ENCODE peak calls at places on chromosomes 3 and 15, in seven cellular contexts. One of them, this sample, is unnamed.

GRCh38 chr3:174949523-174949922 is 90.4 kb downstream of the NAALADL2 start:
- DNase-seq in CD4-positive, alpha-beta memory T cell: no peak
- DNase-seq in aorta: no peak
- DNase-seq in A549: peak
- DNase-seq in NT2/D1: no peak
- DNase-seq in heart left ventricle: no peak
- DNase-seq in neural progenitor cell: no peak
- DNase-seq in this sample: peak

GRCh38 chr3:5220667-5221431 is 33.3 kb downstream of the EDEM1 start:
- DNase-seq in CD4-positive, alpha-beta memory T cell: no peak
- DNase-seq in aorta: no peak
- DNase-seq in A549: no peak
- DNase-seq in NT2/D1: no peak
- DNase-seq in heart left ventricle: no peak
- DNase-seq in neural progenitor cell: no peak
- DNase-seq in this sample: no peak

GRCh38 chr15:70495988-70496387 is 267.4 kb downstream of the UACA start:
- DNase-seq in CD4-positive, alpha-beta memory T cell: no peak
- DNase-seq in aorta: no peak
- DNase-seq in A549: no peak
- DNase-seq in NT2/D1: no peak
- DNase-seq in heart left ventricle: no peak
- DNase-seq in neural progenitor cell: no peak
- DNase-seq in this sample: no peak

GRCh38 chr3:53668872-53669271 is 174.5 kb downstream of the CACNA1D start:
- DNase-seq in CD4-positive, alpha-beta memory T cell: no peak
- DNase-seq in aorta: no peak
- DNase-seq in A549: no peak
- DNase-seq in NT2/D1: no peak
- DNase-seq in heart left ventricle: no peak
- DNase-seq in neural progenitor cell: peak
- DNase-seq in this sample: no peak

GRCh38 chr3:152968388-152969024 is 133.6 kb downstream of the P2RY1 start:
- DNase-seq in CD4-positive, alpha-beta memory T cell: no peak
- DNase-seq in aorta: no peak
- DNase-seq in A549: peak
- DNase-seq in NT2/D1: no peak
- DNase-seq in heart left ventricle: no peak
- DNase-seq in neural progenitor cell: no peak
- DNase-seq in this sample: no peak

GRCh38 chr3:151873433-151873832 is at the start of gene SUCNR1:
- DNase-seq in CD4-positive, alpha-beta memory T cell: no peak
- DNase-seq in aorta: no peak
- DNase-seq in A549: no peak
- DNase-seq in NT2/D1: no peak
- DNase-seq in heart left ventricle: no peak
- DNase-seq in neural progenitor cell: no peak
- DNase-seq in this sample: no peak

GRCh38 chr3:190155752-190156151 is 35.1 kb upstream of the P3H2 start:
- DNase-seq in CD4-positive, alpha-beta memory T cell: no peak
- DNase-seq in aorta: no peak
- DNase-seq in A549: no peak
- DNase-seq in NT2/D1: no peak
- DNase-seq in heart left ventricle: no peak
- DNase-seq in neural progenitor cell: no peak
- DNase-seq in this sample: no peak

GRCh38 chr3:117756580-117756979 is 1047.0 kb downstream of the TUSC7 start:
- DNase-seq in CD4-positive, alpha-beta memory T cell: no peak
- DNase-seq in aorta: no peak
- DNase-seq in A549: no peak
- DNase-seq in NT2/D1: no peak
- DNase-seq in heart left ventricle: no peak
- DNase-seq in neural progenitor cell: peak
- DNase-seq in this sample: no peak

GRCh38 chr3:196175717-196176116 is 35.5 kb downstream of the ZDHHC19 start:
- DNase-seq in CD4-positive, alpha-beta memory T cell: no peak
- DNase-seq in aorta: peak
- DNase-seq in A549: no peak
- DNase-seq in NT2/D1: no peak
- DNase-seq in heart left ventricle: no peak
- DNase-seq in neural progenitor cell: no peak
- DNase-seq in this sample: no peak

GRCh38 chr15:73750441-73750840 is 2.7 kb downstream of the INSYN1 start:
- DNase-seq in CD4-positive, alpha-beta memory T cell: no peak
- DNase-seq in aorta: no peak
- DNase-seq in A549: no peak
- DNase-seq in NT2/D1: no peak
- DNase-seq in heart left ventricle: no peak
- DNase-seq in neural progenitor cell: no peak
- DNase-seq in this sample: no peak

GRCh38 chr3:123148772-123149171 is 53.0 kb upstream of the SEC22A start:
- DNase-seq in CD4-positive, alpha-beta memory T cell: no peak
- DNase-seq in aorta: no peak
- DNase-seq in A549: no peak
- DNase-seq in NT2/D1: no peak
- DNase-seq in heart left ventricle: no peak
- DNase-seq in neural progenitor cell: no peak
- DNase-seq in this sample: no peak

GRCh38 chr3:13544293-13544831 is 4.6 kb upstream of the FBLN2 start:
- DNase-seq in CD4-positive, alpha-beta memory T cell: peak
- DNase-seq in aorta: no peak
- DNase-seq in A549: peak
- DNase-seq in NT2/D1: no peak
- DNase-seq in heart left ventricle: no peak
- DNase-seq in neural progenitor cell: no peak
- DNase-seq in this sample: peak

GRCh38 chr3:72312339-72312738 is 527.4 kb upstream of the PROK2 start:
- DNase-seq in CD4-positive, alpha-beta memory T cell: no peak
- DNase-seq in aorta: no peak
- DNase-seq in A549: no peak
- DNase-seq in NT2/D1: no peak
- DNase-seq in heart left ventricle: no peak
- DNase-seq in neural progenitor cell: no peak
- DNase-seq in this sample: no peak

GRCh38 chr15:31517711-31518110 is 191.1 kb downstream of the KLF13 start:
- DNase-seq in CD4-positive, alpha-beta memory T cell: no peak
- DNase-seq in aorta: no peak
- DNase-seq in A549: no peak
- DNase-seq in NT2/D1: no peak
- DNase-seq in heart left ventricle: no peak
- DNase-seq in neural progenitor cell: no peak
- DNase-seq in this sample: no peak

GRCh38 chr3:166223120-166223519 is 385.9 kb upstream of the BCHE start:
- DNase-seq in CD4-positive, alpha-beta memory T cell: no peak
- DNase-seq in aorta: no peak
- DNase-seq in A549: no peak
- DNase-seq in NT2/D1: no peak
- DNase-seq in heart left ventricle: no peak
- DNase-seq in neural progenitor cell: peak
- DNase-seq in this sample: peak

GRCh38 chr3:111737712-111738097 is 121.4 kb upstream of the PHLDB2 start:
- DNase-seq in CD4-positive, alpha-beta memory T cell: no peak
- DNase-seq in aorta: no peak
- DNase-seq in A549: peak
- DNase-seq in NT2/D1: no peak
- DNase-seq in heart left ventricle: peak
- DNase-seq in neural progenitor cell: no peak
- DNase-seq in this sample: peak
- H3K4me3 ChIP-seq in CD4-positive, alpha-beta memory T cell: no peak
- H3K4me3 ChIP-seq in aorta: no peak
- H3K4me3 ChIP-seq in A549: no peak
- H3K4me3 ChIP-seq in NT2/D1: no peak
- H3K4me3 ChIP-seq in heart left ventricle: no peak
- H3K4me3 ChIP-seq in neural progenitor cell: no peak
- H3K4me3 ChIP-seq in this sample: no peak

GRCh38 chr3:105933871-105934270 is 65.1 kb upstream of the CBLB start:
- DNase-seq in CD4-positive, alpha-beta memory T cell: no peak
- DNase-seq in aorta: no peak
- DNase-seq in A549: no peak
- DNase-seq in NT2/D1: no peak
- DNase-seq in heart left ventricle: no peak
- DNase-seq in neural progenitor cell: no peak
- DNase-seq in this sample: no peak

GRCh38 chr3:105938826-105939225 is 70.0 kb upstream of the CBLB start:
- DNase-seq in CD4-positive, alpha-beta memory T cell: no peak
- DNase-seq in aorta: no peak
- DNase-seq in A549: no peak
- DNase-seq in NT2/D1: no peak
- DNase-seq in heart left ventricle: no peak
- DNase-seq in neural progenitor cell: no peak
- DNase-seq in this sample: no peak

GRCh38 chr3:105938101-105938500 is 69.3 kb upstream of the CBLB start:
- DNase-seq in CD4-positive, alpha-beta memory T cell: no peak
- DNase-seq in aorta: no peak
- DNase-seq in A549: no peak
- DNase-seq in NT2/D1: no peak
- DNase-seq in heart left ventricle: peak
- DNase-seq in neural progenitor cell: no peak
- DNase-seq in this sample: no peak
- H3K4me3 ChIP-seq in CD4-positive, alpha-beta memory T cell: no peak
- H3K4me3 ChIP-seq in aorta: peak
- H3K4me3 ChIP-seq in A549: no peak
- H3K4me3 ChIP-seq in NT2/D1: no peak
- H3K4me3 ChIP-seq in heart left ventricle: peak
- H3K4me3 ChIP-seq in neural progenitor cell: no peak
- H3K4me3 ChIP-seq in this sample: no peak

GRCh38 chr15:100328796-100329195 is 13.0 kb downstream of the ADAMTS17 start:
- DNase-seq in CD4-positive, alpha-beta memory T cell: no peak
- DNase-seq in aorta: no peak
- DNase-seq in A549: no peak
- DNase-seq in NT2/D1: no peak
- DNase-seq in heart left ventricle: no peak
- DNase-seq in neural progenitor cell: no peak
- DNase-seq in this sample: no peak

GRCh38 chr15:100332231-100332630 is 9.5 kb downstream of the ADAMTS17 start:
- DNase-seq in CD4-positive, alpha-beta memory T cell: no peak
- DNase-seq in aorta: no peak
- DNase-seq in A549: no peak
- DNase-seq in NT2/D1: no peak
- DNase-seq in heart left ventricle: no peak
- DNase-seq in neural progenitor cell: no peak
- DNase-seq in this sample: no peak

GRCh38 chr15:100332721-100333120 is 9.1 kb downstream of the ADAMTS17 start:
- DNase-seq in CD4-positive, alpha-beta memory T cell: no peak
- DNase-seq in aorta: no peak
- DNase-seq in A549: no peak
- DNase-seq in NT2/D1: no peak
- DNase-seq in heart left ventricle: no peak
- DNase-seq in neural progenitor cell: no peak
- DNase-seq in this sample: no peak

GRCh38 chr15:100330221-100330620 is 11.6 kb downstream of the ADAMTS17 start:
- DNase-seq in CD4-positive, alpha-beta memory T cell: no peak
- DNase-seq in aorta: no peak
- DNase-seq in A549: no peak
- DNase-seq in NT2/D1: no peak
- DNase-seq in heart left ventricle: no peak
- DNase-seq in neural progenitor cell: no peak
- DNase-seq in this sample: no peak

GRCh38 chr15:100330629-100331215 is 11.1 kb downstream of the ADAMTS17 start:
- DNase-seq in CD4-positive, alpha-beta memory T cell: peak
- DNase-seq in aorta: no peak
- DNase-seq in A549: no peak
- DNase-seq in NT2/D1: no peak
- DNase-seq in heart left ventricle: no peak
- DNase-seq in neural progenitor cell: no peak
- DNase-seq in this sample: no peak
- H3K4me3 ChIP-seq in CD4-positive, alpha-beta memory T cell: no peak
- H3K4me3 ChIP-seq in aorta: no peak
- H3K4me3 ChIP-seq in A549: no peak
- H3K4me3 ChIP-seq in NT2/D1: no peak
- H3K4me3 ChIP-seq in heart left ventricle: no peak
- H3K4me3 ChIP-seq in neural progenitor cell: no peak
- H3K4me3 ChIP-seq in this sample: no peak

GRCh38 chr3:126083138-126083445 is 832 bp downstream of the SLC41A3 start:
- DNase-seq in CD4-positive, alpha-beta memory T cell: no peak
- DNase-seq in aorta: no peak
- DNase-seq in A549: no peak
- DNase-seq in NT2/D1: no peak
- DNase-seq in heart left ventricle: no peak
- DNase-seq in neural progenitor cell: no peak
- DNase-seq in this sample: no peak
- H3K4me3 ChIP-seq in CD4-positive, alpha-beta memory T cell: no peak
- H3K4me3 ChIP-seq in aorta: peak
- H3K4me3 ChIP-seq in A549: peak
- H3K4me3 ChIP-seq in NT2/D1: peak
- H3K4me3 ChIP-seq in heart left ventricle: peak
- H3K4me3 ChIP-seq in neural progenitor cell: peak
- H3K4me3 ChIP-seq in this sample: peak

GRCh38 chr15:48872632-48873031 is 5.3 kb upstream of the EID1 start:
- DNase-seq in CD4-positive, alpha-beta memory T cell: no peak
- DNase-seq in aorta: no peak
- DNase-seq in A549: no peak
- DNase-seq in NT2/D1: no peak
- DNase-seq in heart left ventricle: no peak
- DNase-seq in neural progenitor cell: no peak
- DNase-seq in this sample: no peak

GRCh38 chr15:48869966-48870365 is 8.0 kb upstream of the EID1 start:
- DNase-seq in CD4-positive, alpha-beta memory T cell: no peak
- DNase-seq in aorta: no peak
- DNase-seq in A549: no peak
- DNase-seq in NT2/D1: no peak
- DNase-seq in heart left ventricle: no peak
- DNase-seq in neural progenitor cell: peak
- DNase-seq in this sample: no peak

GRCh38 chr15:48868549-48868948 is 9.4 kb upstream of the EID1 start:
- DNase-seq in CD4-positive, alpha-beta memory T cell: no peak
- DNase-seq in aorta: no peak
- DNase-seq in A549: peak
- DNase-seq in NT2/D1: no peak
- DNase-seq in heart left ventricle: no peak
- DNase-seq in neural progenitor cell: no peak
- DNase-seq in this sample: peak

GRCh38 chr15:48868018-48868417 is 9.9 kb upstream of the EID1 start:
- DNase-seq in CD4-positive, alpha-beta memory T cell: no peak
- DNase-seq in aorta: no peak
- DNase-seq in A549: no peak
- DNase-seq in NT2/D1: no peak
- DNase-seq in heart left ventricle: no peak
- DNase-seq in neural progenitor cell: no peak
- DNase-seq in this sample: no peak

GRCh38 chr15:48871536-48871935 is 6.4 kb upstream of the EID1 start:
- DNase-seq in CD4-positive, alpha-beta memory T cell: no peak
- DNase-seq in aorta: no peak
- DNase-seq in A549: no peak
- DNase-seq in NT2/D1: no peak
- DNase-seq in heart left ventricle: no peak
- DNase-seq in neural progenitor cell: no peak
- DNase-seq in this sample: no peak
- H3K4me3 ChIP-seq in CD4-positive, alpha-beta memory T cell: no peak
- H3K4me3 ChIP-seq in aorta: no peak
- H3K4me3 ChIP-seq in A549: no peak
- H3K4me3 ChIP-seq in NT2/D1: no peak
- H3K4me3 ChIP-seq in heart left ventricle: no peak
- H3K4me3 ChIP-seq in neural progenitor cell: no peak
- H3K4me3 ChIP-seq in this sample: no peak

DNA sequence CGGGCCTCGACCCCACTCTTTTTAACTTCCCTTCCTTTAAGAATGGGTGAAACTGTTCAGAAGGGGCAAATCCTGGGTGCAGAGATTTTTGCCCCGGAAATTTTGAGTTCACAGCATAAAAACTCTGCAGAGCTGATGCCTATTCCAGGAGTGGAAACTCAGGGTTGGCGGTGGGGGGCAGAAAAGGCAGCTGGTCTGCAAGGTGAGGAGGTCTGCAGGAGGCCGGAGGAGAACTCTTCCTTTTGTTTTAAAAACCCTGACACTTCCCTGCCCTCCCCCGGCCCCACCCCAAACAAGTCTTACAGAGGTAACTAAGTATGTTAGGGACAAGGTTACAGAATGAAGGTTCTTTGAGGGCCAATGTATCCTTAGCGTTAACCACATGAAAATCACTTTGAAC is 276.5 kb upstream of the NR2F2 start:
- DNase-seq in CD4-positive, alpha-beta memory T cell: no peak
- DNase-seq in aorta: no peak
- DNase-seq in A549: no peak
- DNase-seq in NT2/D1: no peak
- DNase-seq in heart left ventricle: no peak
- DNase-seq in neural progenitor cell: no peak
- DNase-seq in this sample: no peak
- H3K4me3 ChIP-seq in CD4-positive, alpha-beta memory T cell: no peak
- H3K4me3 ChIP-seq in aorta: no peak
- H3K4me3 ChIP-seq in A549: no peak
- H3K4me3 ChIP-seq in NT2/D1: peak
- H3K4me3 ChIP-seq in heart left ventricle: peak
- H3K4me3 ChIP-seq in neural progenitor cell: peak
- H3K4me3 ChIP-seq in this sample: no peak

This sample was measured in retinal pigment epithelial cell.